ENCODE peak calls at places on chromosomes 7 and 10, in four cellular contexts. I, E, J and Z are unnamed samples.

GRCh38 chr10:116385994-116386809 is 41.4 kb upstream of the PNLIPRP3 start:
- DNase-seq in I (peak), E (no peak), J (no peak), Z (peak)

GRCh38 chr10:132832186-132832983 is 46.4 kb upstream of the NKX6-2 start:
- DNase-seq in I (no peak), E (no peak), J (peak), Z (no peak)

GRCh38 chr10:37856881-37857286 is 526 bp downstream of the ZNF248 start:
- DNase-seq in I (no peak), E (no peak), J (peak), Z (peak)

GRCh38 chr7:151385626-151386300 is 24.1 kb downstream of the WDR86 start:
- DNase-seq in I (no peak), E (no peak), J (peak), Z (no peak)

GRCh38 chr10:28592953-28593352 is 60.0 kb downstream of the WAC start:
- DNase-seq in I (peak), E (peak), J (peak), Z (peak)

GRCh38 chr10:100636848-100637553 is 101.3 kb downstream of the HIF1AN start:
- DNase-seq in I (no peak), E (no peak), J (peak), Z (peak)

GRCh38 chr10:18437486-18437885 is 213.9 kb downstream of the NSUN6 start:
- DNase-seq in I (no peak), E (no peak), J (no peak), Z (no peak)

GRCh38 chr7:135672560-135673359 is 10.4 kb downstream of the STMP1 start:
- DNase-seq in I (peak), E (peak), J (peak), Z (peak)

GRCh38 chr7:9681284-9681683 is 1247.9 kb downstream of the NXPH1 start:
- DNase-seq in I (no peak), E (no peak), J (no peak), Z (no peak)

GRCh38 chr7:24129597-24129996 is 154.4 kb upstream of the NPY start:
- DNase-seq in I (peak), E (no peak), J (no peak), Z (no peak)

GRCh38 chr7:123237-123636 is 69.1 kb upstream of the FAM20C start:
- DNase-seq in I (no peak), E (no peak), J (no peak), Z (no peak)

GRCh38 chr7:80493121-80493849 is 18.6 kb downstream of the GNAT3 start:
- DNase-seq in I (no peak), E (no peak), J (no peak), Z (no peak)

GRCh38 chr10:4663162-4663992 is 162.6 kb upstream of the AKR1E2 start:
- DNase-seq in I (peak), E (peak), J (peak), Z (peak)

GRCh38 chr10:62705789-62706188 is 98.7 kb upstream of the ADO start:
- DNase-seq in I (no peak), E (no peak), J (no peak), Z (no peak)

GRCh38 chr10:22180724-22181123 is 37.1 kb downstream of the EBLN1 start:
- DNase-seq in I (no peak), E (no peak), J (no peak), Z (no peak)

GRCh38 chr10:43691503-43691902 is 42.8 kb upstream of the ZNF32 start:
- DNase-seq in I (no peak), E (no peak), J (peak), Z (no peak)

GRCh38 chr7:132575336-132575986 is 809 bp downstream of the PLXNA4 start:
- DNase-seq in I (peak), E (no peak), J (peak), Z (no peak)

GRCh38 chr7:95577137-95577536 is 19.2 kb downstream of the PDK4 start:
- DNase-seq in I (no peak), E (no peak), J (no peak), Z (no peak)